ENCODE peak calls at places on chromosomes 13 and 19, in five cellular contexts. One of them, this sample, is unnamed.

GRCh38 chr19:18128805-18129204 is 24.2 kb upstream of the PIK3R2 start:
- DNase-seq in GM13977: no peak
- DNase-seq in progenitor cell of endocrine pancreas: no peak
- DNase-seq in CD4-positive, alpha-beta T cell: no peak
- DNase-seq in Peyer's patch: no peak
- DNase-seq in this sample: no peak

GRCh38 chr13:93847162-93847561 is 620.6 kb downstream of the GPC6 start:
- DNase-seq in Peyer's patch: no peak
- DNase-seq in progenitor cell of endocrine pancreas: no peak
- DNase-seq in CD4-positive, alpha-beta T cell: no peak
- DNase-seq in GM13977: no peak
- DNase-seq in this sample: no peak

GRCh38 chr19:8631425-8631819 is 989 bp downstream of the NFILZ start:
- DNase-seq in GM13977: no peak
- DNase-seq in Peyer's patch: no peak
- DNase-seq in progenitor cell of endocrine pancreas: no peak
- DNase-seq in CD4-positive, alpha-beta T cell: no peak
- DNase-seq in this sample: no peak

GRCh38 chr13:23447927-23448326 is 14.4 kb upstream of the SACS start:
- DNase-seq in Peyer's patch: no peak
- DNase-seq in GM13977: no peak
- DNase-seq in progenitor cell of endocrine pancreas: no peak
- DNase-seq in CD4-positive, alpha-beta T cell: no peak
- DNase-seq in this sample: no peak

GRCh38 chr13:35992964-35993363 is 138.2 kb downstream of the DCLK1 start:
- DNase-seq in progenitor cell of endocrine pancreas: no peak
- DNase-seq in Peyer's patch: no peak
- DNase-seq in GM13977: no peak
- DNase-seq in CD4-positive, alpha-beta T cell: no peak
- DNase-seq in this sample: no peak

GRCh38 chr13:51942189-51942588 is 69.1 kb downstream of the ATP7B start:
- DNase-seq in Peyer's patch: no peak
- DNase-seq in progenitor cell of endocrine pancreas: no peak
- DNase-seq in GM13977: no peak
- DNase-seq in CD4-positive, alpha-beta T cell: peak; percentile 44
- DNase-seq in this sample: peak; percentile 30

GRCh38 chr13:32585625-32586021 is 629 bp upstream of the PDS5B start:
- DNase-seq in Peyer's patch: peak; percentile 22
- DNase-seq in GM13977: no peak
- DNase-seq in CD4-positive, alpha-beta T cell: peak; percentile 0
- DNase-seq in progenitor cell of endocrine pancreas: no peak
- DNase-seq in this sample: peak; percentile 1

GRCh38 chr19:47699360-47699917 is 13.8 kb upstream of the EHD2 start:
- DNase-seq in GM13977: peak; percentile 87
- DNase-seq in progenitor cell of endocrine pancreas: peak; percentile 59
- DNase-seq in Peyer's patch: peak; percentile 30
- DNase-seq in CD4-positive, alpha-beta T cell: peak; percentile 46
- DNase-seq in this sample: peak; percentile 78

GRCh38 chr19:30309983-30310805 is 62.0 kb upstream of the ZNF536 start:
- DNase-seq in GM13977: no peak
- DNase-seq in CD4-positive, alpha-beta T cell: no peak
- DNase-seq in Peyer's patch: no peak
- DNase-seq in progenitor cell of endocrine pancreas: no peak
- DNase-seq in this sample: no peak

GRCh38 chr19:50167314-50167721 is 4.2 kb upstream of the IZUMO2 start:
- DNase-seq in progenitor cell of endocrine pancreas: no peak
- DNase-seq in GM13977: no peak
- DNase-seq in Peyer's patch: no peak
- DNase-seq in CD4-positive, alpha-beta T cell: no peak
- DNase-seq in this sample: peak; percentile 42

GRCh38 chr13:26168276-26168814 is 53.8 kb downstream of the RNF6 start:
- DNase-seq in CD4-positive, alpha-beta T cell: no peak
- DNase-seq in GM13977: no peak
- DNase-seq in Peyer's patch: no peak
- DNase-seq in progenitor cell of endocrine pancreas: no peak
- DNase-seq in this sample: no peak

GRCh38 chr13:43369319-43369718 is 345.9 kb downstream of the DNAJC15 start:
- DNase-seq in progenitor cell of endocrine pancreas: no peak
- DNase-seq in Peyer's patch: no peak
- DNase-seq in CD4-positive, alpha-beta T cell: no peak
- DNase-seq in GM13977: no peak
- DNase-seq in this sample: no peak

GRCh38 chr19:34475026-34475974 is 6.3 kb upstream of the WTIP start:
- DNase-seq in CD4-positive, alpha-beta T cell: no peak
- DNase-seq in GM13977: no peak
- DNase-seq in Peyer's patch: no peak
- DNase-seq in progenitor cell of endocrine pancreas: no peak
- DNase-seq in this sample: no peak

GRCh38 chr13:67296511-67296910 is 66.4 kb upstream of the PCDH9 start:
- DNase-seq in GM13977: no peak
- DNase-seq in CD4-positive, alpha-beta T cell: no peak
- DNase-seq in progenitor cell of endocrine pancreas: no peak
- DNase-seq in Peyer's patch: no peak
- DNase-seq in this sample: no peak

GRCh38 chr13:28353679-28354078 is 141.2 kb downstream of the FLT1 start:
- DNase-seq in progenitor cell of endocrine pancreas: no peak
- DNase-seq in Peyer's patch: no peak
- DNase-seq in CD4-positive, alpha-beta T cell: no peak
- DNase-seq in GM13977: no peak
- DNase-seq in this sample: no peak

GRCh38 chr13:104385409-104385808 is 1319.2 kb upstream of the SLC10A2 start:
- DNase-seq in Peyer's patch: no peak
- DNase-seq in GM13977: no peak
- DNase-seq in progenitor cell of endocrine pancreas: no peak
- DNase-seq in CD4-positive, alpha-beta T cell: no peak
- DNase-seq in this sample: no peak

GRCh38 chr13:61258185-61258584 is 157.5 kb downstream of the PCDH20 start:
- DNase-seq in CD4-positive, alpha-beta T cell: no peak
- DNase-seq in Peyer's patch: no peak
- DNase-seq in progenitor cell of endocrine pancreas: no peak
- DNase-seq in GM13977: no peak
- DNase-seq in this sample: no peak

GRCh38 chr13:61252213-61252612 is 163.4 kb downstream of the PCDH20 start:
- DNase-seq in GM13977: no peak
- DNase-seq in Peyer's patch: no peak
- DNase-seq in CD4-positive, alpha-beta T cell: no peak
- DNase-seq in progenitor cell of endocrine pancreas: no peak
- DNase-seq in this sample: no peak

GRCh38 chr13:61253105-61253877 is 162.4 kb downstream of the PCDH20 start:
- DNase-seq in GM13977: peak; percentile 5
- DNase-seq in Peyer's patch: no peak
- DNase-seq in CD4-positive, alpha-beta T cell: no peak
- DNase-seq in progenitor cell of endocrine pancreas: no peak
- DNase-seq in this sample: no peak

GRCh38 chr13:61255035-61255796 is 160.4 kb downstream of the PCDH20 start:
- DNase-seq in progenitor cell of endocrine pancreas: no peak
- DNase-seq in CD4-positive, alpha-beta T cell: no peak
- DNase-seq in Peyer's patch: no peak
- DNase-seq in GM13977: no peak
- DNase-seq in this sample: no peak
- TF ChIP-seq CTCF in progenitor cell of endocrine pancreas: peak; percentile 46
- TF ChIP-seq CTCF in CD4-positive, alpha-beta T cell: no peak
- TF ChIP-seq CTCF in Peyer's patch: no peak
- TF ChIP-seq CTCF in GM13977: no peak
- TF ChIP-seq CTCF in this sample: no peak

GRCh38 chr13:83167203-83167602 is 715.1 kb downstream of the SLITRK1 start:
- DNase-seq in Peyer's patch: no peak
- DNase-seq in GM13977: no peak
- DNase-seq in CD4-positive, alpha-beta T cell: no peak
- DNase-seq in progenitor cell of endocrine pancreas: no peak
- DNase-seq in this sample: no peak

GRCh38 chr13:83162493-83162892 is 719.8 kb downstream of the SLITRK1 start:
- DNase-seq in GM13977: no peak
- DNase-seq in CD4-positive, alpha-beta T cell: no peak
- DNase-seq in progenitor cell of endocrine pancreas: no peak
- DNase-seq in Peyer's patch: no peak
- DNase-seq in this sample: no peak
- TF ChIP-seq CTCF in GM13977: no peak
- TF ChIP-seq CTCF in CD4-positive, alpha-beta T cell: no peak
- TF ChIP-seq CTCF in progenitor cell of endocrine pancreas: no peak
- TF ChIP-seq CTCF in Peyer's patch: no peak
- TF ChIP-seq CTCF in this sample: no peak

GRCh38 chr19:53670345-53670744 is 38.5 kb downstream of the DPRX start:
- DNase-seq in GM13977: no peak
- DNase-seq in CD4-positive, alpha-beta T cell: no peak
- DNase-seq in Peyer's patch: no peak
- DNase-seq in progenitor cell of endocrine pancreas: no peak
- DNase-seq in this sample: no peak

GRCh38 chr19:53671621-53672111 is 39.9 kb downstream of the DPRX start:
- DNase-seq in Peyer's patch: no peak
- DNase-seq in CD4-positive, alpha-beta T cell: no peak
- DNase-seq in GM13977: no peak
- DNase-seq in progenitor cell of endocrine pancreas: no peak
- DNase-seq in this sample: no peak
- TF ChIP-seq CTCF in Peyer's patch: no peak
- TF ChIP-seq CTCF in CD4-positive, alpha-beta T cell: no peak
- TF ChIP-seq CTCF in GM13977: no peak
- TF ChIP-seq CTCF in progenitor cell of endocrine pancreas: no peak
- TF ChIP-seq CTCF in this sample: no peak

GRCh38 chr19:51511353-51511752 is 9.8 kb upstream of the SIGLEC12 start:
- DNase-seq in GM13977: no peak
- DNase-seq in progenitor cell of endocrine pancreas: no peak
- DNase-seq in CD4-positive, alpha-beta T cell: no peak
- DNase-seq in Peyer's patch: no peak
- DNase-seq in this sample: no peak
- TF ChIP-seq CTCF in GM13977: peak; percentile 31
- TF ChIP-seq CTCF in progenitor cell of endocrine pancreas: peak; percentile 37
- TF ChIP-seq CTCF in CD4-positive, alpha-beta T cell: no peak
- TF ChIP-seq CTCF in Peyer's patch: no peak
- TF ChIP-seq CTCF in this sample: peak; percentile 23